ENCODE peak calls at places on chromosome 19, in six cellular contexts. S, Y, O, D, G and Q are unnamed samples.

GRCh38 chr19:14479985-14480694 is 5.0 kb upstream of the PTGER1 start:
- DNase-seq in S (peak), Y (peak), O (peak), D (no peak), G (peak), Q (no peak)

GRCh38 chr19:4108767-4109625 is 14.9 kb downstream of the MAP2K2 start:
- DNase-seq in S (no peak), Y (peak), O (peak), D (no peak), G (peak), Q (no peak)

GRCh38 chr19:46082728-46083050 is 41.8 kb downstream of the IGFL3 start:
- DNase-seq in S (no peak), Y (no peak), O (no peak), D (no peak), G (no peak), Q (no peak)

GRCh38 chr19:50827476-50827875 is 3.9 kb upstream of the KLK1 start:
- DNase-seq in S (no peak), Y (no peak), O (no peak), D (no peak), G (no peak), Q (no peak)

GRCh38 chr19:3360494-3361383 is 5.6 kb upstream of the NFIC start:
- DNase-seq in S (peak), Y (peak), O (peak), D (peak), G (peak), Q (peak)

GRCh38 chr19:43928820-43929219 is 6.3 kb downstream of the ZNF45 start:
- DNase-seq in S (no peak), Y (no peak), O (no peak), D (no peak), G (no peak), Q (peak)

GRCh38 chr19:633786-634639 is 676 bp upstream of the POLRMT start:
- DNase-seq in S (peak), Y (no peak), O (no peak), D (no peak), G (no peak), Q (no peak)

GRCh38 chr19:1128111-1128510 is 24.3 kb downstream of the GPX4 start:
- DNase-seq in S (no peak), Y (no peak), O (no peak), D (no peak), G (no peak), Q (no peak)

GRCh38 chr19:55643733-55644116 is 276 bp downstream of the ZNF581 start:
- DNase-seq in S (no peak), Y (peak), O (no peak), D (no peak), G (no peak), Q (no peak)

GRCh38 chr19:1646149-1646930 is 6.1 kb downstream of the TCF3 start:
- DNase-seq in S (peak), Y (no peak), O (no peak), D (no peak), G (no peak), Q (no peak)

GRCh38 chr19:7652061-7652641 is 15.2 kb downstream of the STXBP2 start:
- DNase-seq in S (peak), Y (peak), O (peak), D (peak), G (peak), Q (peak)

GRCh38 chr19:58513694-58514563 is 2.1 kb upstream of the SLC27A5 start:
- DNase-seq in S (peak), Y (peak), O (peak), D (peak), G (peak), Q (peak)

GRCh38 chr19:21626091-21626490 is 120.7 kb downstream of the ZNF429 start:
- DNase-seq in S (no peak), Y (no peak), O (no peak), D (no peak), G (no peak), Q (no peak)

GRCh38 chr19:47190167-47190727 is 40.8 kb downstream of the BBC3 start:
- DNase-seq in S (no peak), Y (peak), O (no peak), D (peak), G (no peak), Q (peak)

GRCh38 chr19:51548213-51548651 is 16.8 kb upstream of the SIGLEC6 start:
- DNase-seq in S (no peak), Y (no peak), O (no peak), D (no peak), G (peak), Q (no peak)

GRCh38 chr19:6264077-6264445 is 15.7 kb downstream of the MLLT1 start:
- DNase-seq in S (no peak), Y (no peak), O (no peak), D (no peak), G (no peak), Q (peak)

GRCh38 chr19:46648070-46648960 is 12.3 kb upstream of the GNG8 start:
- DNase-seq in S (no peak), Y (no peak), O (no peak), D (no peak), G (peak), Q (no peak)

GRCh38 chr19:16901491-16902175 is 12.8 kb downstream of the F2RL3 start:
- DNase-seq in S (no peak), Y (no peak), O (no peak), D (no peak), G (no peak), Q (no peak)

GRCh38 chr19:39398297-39398864 is 7.2 kb downstream of the MED29 start:
- DNase-seq in S (no peak), Y (peak), O (no peak), D (peak), G (peak), Q (peak)

GRCh38 chr19:40422428-40423226 is 3.2 kb downstream of the SERTAD1 start:
- DNase-seq in S (no peak), Y (no peak), O (no peak), D (no peak), G (no peak), Q (no peak)

GRCh38 chr19:4916292-4917082 is 7.2 kb downstream of the UHRF1 start:
- DNase-seq in S (no peak), Y (peak), O (no peak), D (no peak), G (no peak), Q (no peak)

GRCh38 chr19:52219611-52220010 is 29.8 kb downstream of the PPP2R1A start:
- DNase-seq in S (no peak), Y (no peak), O (no peak), D (peak), G (no peak), Q (no peak)

GRCh38 chr19:46426506-46427162 is 2.1 kb downstream of the PNMA8C start:
- DNase-seq in S (peak), Y (no peak), O (no peak), D (peak), G (no peak), Q (peak)

GRCh38 chr19:33134571-33135041 is 2.7 kb downstream of the WDR88 start:
- DNase-seq in S (no peak), Y (no peak), O (no peak), D (no peak), G (no peak), Q (no peak)

GRCh38 chr19:18274776-18275356 is 614 bp upstream of the IQCN start:
- DNase-seq in S (no peak), Y (peak), O (no peak), D (peak), G (peak), Q (peak)

GRCh38 chr19:29812080-29812880 is 489 bp downstream of the CCNE1 start:
- DNase-seq in S (peak), Y (peak), O (no peak), D (no peak), G (peak), Q (no peak)

GRCh38 chr19:10431254-10431942 is 11.1 kb downstream of the PDE4A start:
- DNase-seq in S (no peak), Y (peak), O (peak), D (no peak), G (peak), Q (peak)

GRCh38 chr19:35407619-35408018 is 36.8 kb downstream of the GPR42 start:
- DNase-seq in S (no peak), Y (no peak), O (no peak), D (no peak), G (no peak), Q (no peak)

GRCh38 chr19:28169168-28169862 is 1043.6 kb downstream of the UQCRFS1 start:
- DNase-seq in S (no peak), Y (no peak), O (no peak), D (no peak), G (no peak), Q (no peak)

GRCh38 chr19:30604657-30605056 is 232.5 kb downstream of the ZNF536 start:
- DNase-seq in S (no peak), Y (no peak), O (no peak), D (no peak), G (no peak), Q (no peak)

GRCh38 chr19:55146078-55146647 is 2.8 kb downstream of the TNNT1 start:
- DNase-seq in S (peak), Y (no peak), O (peak), D (no peak), G (peak), Q (no peak)

GRCh38 chr19:34363094-34363493 is 1.9 kb upstream of the GPI start:
- DNase-seq in S (no peak), Y (no peak), O (no peak), D (no peak), G (no peak), Q (no peak)

GRCh38 chr19:34359140-34359953 is 5.6 kb upstream of the GPI start:
- DNase-seq in S (peak), Y (peak), O (no peak), D (peak), G (peak), Q (peak)

GRCh38 chr19:34359954-34360315 is 5.1 kb upstream of the GPI start:
- DNase-seq in S (no peak), Y (no peak), O (no peak), D (no peak), G (no peak), Q (no peak)

GRCh38 chr19:34362679-34363069 is 2.3 kb upstream of the GPI start:
- DNase-seq in S (no peak), Y (no peak), O (no peak), D (no peak), G (no peak), Q (no peak)

DNA sequence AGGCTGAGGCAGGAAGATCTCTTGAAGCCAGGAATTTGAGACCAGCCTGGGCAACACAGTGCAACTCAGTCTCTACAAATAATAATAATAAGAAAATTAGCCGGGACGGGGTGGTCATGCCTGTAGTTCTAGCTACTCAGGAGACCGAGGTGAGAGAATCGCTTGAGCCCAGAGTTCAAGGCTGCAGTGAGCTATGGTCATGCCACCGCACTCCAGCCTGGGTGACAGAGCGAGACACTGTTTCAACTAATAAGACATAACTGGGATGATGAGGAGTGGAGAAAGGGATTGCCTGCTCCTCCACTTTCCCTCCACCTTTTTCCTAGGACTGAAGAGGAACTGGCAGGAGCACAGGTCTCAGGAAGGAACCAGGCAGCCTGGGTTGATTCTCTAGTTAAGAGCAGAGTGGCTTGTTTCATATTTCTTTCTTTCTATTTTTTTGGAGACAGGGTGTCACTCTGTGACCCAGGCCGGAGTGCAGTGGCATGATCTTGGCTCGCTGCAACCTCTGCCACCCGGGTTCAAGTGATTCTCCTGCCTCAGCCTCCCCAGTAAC is 4.6 kb upstream of the GPI start:
- DNase-seq in S (no peak), Y (no peak), O (no peak), D (no peak), G (no peak), Q (no peak)
- H3K4me3 ChIP-seq in S (no peak), Y (no peak), O (no peak), D (no peak), G (no peak), Q (no peak)

GRCh38 chr19:41879080-41879479 is 2.0 kb downstream of the CD79A start:
- DNase-seq in S (no peak), Y (no peak), O (no peak), D (no peak), G (no peak), Q (no peak)
- H3K4me3 ChIP-seq in S (peak), Y (no peak), O (no peak), D (no peak), G (no peak), Q (no peak)

DNA sequence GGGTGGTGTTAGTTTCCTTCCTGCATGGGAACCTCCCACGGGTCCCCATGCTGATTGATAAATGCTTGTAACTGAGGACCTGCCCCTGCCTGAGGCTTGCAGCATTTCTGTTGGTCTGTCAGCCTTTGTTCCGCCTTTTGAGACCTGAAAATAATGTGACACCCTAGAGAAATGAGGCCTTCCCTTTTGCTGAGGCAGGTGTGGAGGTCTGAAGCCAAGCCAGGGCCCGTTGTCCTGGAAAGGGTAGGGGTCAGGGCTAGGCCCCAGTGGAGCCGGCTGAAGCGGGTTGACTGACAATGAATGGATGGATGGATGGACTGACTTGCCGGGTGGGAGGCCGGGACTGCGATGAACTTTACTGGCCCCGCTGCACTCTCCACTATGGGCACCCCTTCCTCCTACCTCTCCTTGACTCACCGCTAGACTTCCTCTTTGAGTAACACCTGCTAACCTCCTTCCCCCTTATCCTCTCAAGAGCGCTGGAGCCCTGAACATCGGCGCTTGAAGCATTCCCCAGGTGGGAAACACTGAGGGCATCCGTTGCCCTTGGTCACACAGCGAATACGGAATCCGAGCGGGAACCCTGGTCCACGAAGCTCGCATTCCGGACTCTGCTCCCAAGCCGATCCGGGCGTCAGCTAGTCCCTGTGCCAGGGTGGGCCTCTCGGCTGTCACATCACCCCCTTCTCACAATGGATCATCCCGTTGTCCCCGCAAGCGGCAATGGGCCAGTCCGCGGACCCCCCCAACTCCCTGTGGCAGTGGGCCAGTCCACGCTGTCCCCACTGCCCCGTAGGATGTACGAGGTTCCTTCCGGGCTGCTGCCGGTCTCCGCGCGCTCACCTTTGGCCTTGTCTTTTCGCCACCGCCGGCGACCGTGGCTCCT is 4.4 kb downstream of the LIPE start:
- DNase-seq in S (peak), Y (no peak), O (no peak), D (peak), G (peak), Q (no peak)
- H3K4me3 ChIP-seq in S (peak), Y (peak), O (peak), D (peak), G (no peak), Q (peak)

GRCh38 chr19:48395499-48395898 is 2.0 kb downstream of the GRIN2D start:
- DNase-seq in S (no peak), Y (no peak), O (no peak), D (no peak), G (peak), Q (no peak)

GRCh38 chr19:48396010-48396870 is 2.8 kb downstream of the GRIN2D start:
- DNase-seq in S (no peak), Y (no peak), O (no peak), D (no peak), G (peak), Q (no peak)

GRCh38 chr19:48397636-48398328 is 4.3 kb downstream of the GRIN2D start:
- DNase-seq in S (no peak), Y (no peak), O (no peak), D (no peak), G (peak), Q (peak)

GRCh38 chr19:48397263-48397635 is 3.8 kb downstream of the GRIN2D start:
- DNase-seq in S (no peak), Y (no peak), O (no peak), D (no peak), G (no peak), Q (no peak)

GRCh38 chr19:48396871-48397176 is 3.4 kb downstream of the GRIN2D start:
- DNase-seq in S (no peak), Y (no peak), O (no peak), D (no peak), G (no peak), Q (no peak)
- H3K4me3 ChIP-seq in S (no peak), Y (no peak), O (no peak), D (no peak), G (no peak), Q (no peak)